ENCODE peak calls at places on chromosomes 12 and 14, in six cellular contexts. Y is BJ, V is GM20000, E is SK-N-SH, C is heart right ventricle, H is lower leg skin. W is an unnamed sample.

GRCh38 chr14:54627718-54628345 is 60.9 kb downstream of the SAMD4A start:
- DNase-seq in Y (no peak), V (peak; percentile 57), E (peak; percentile 40), C (peak; percentile 33), H (no peak), W (no peak)

GRCh38 chr12:26250801-26251200 is 55.4 kb downstream of the SSPN start:
- DNase-seq in Y (no peak), V (no peak), E (no peak), C (no peak), H (no peak), W (no peak)

GRCh38 chr12:27709932-27710591 is 570 bp upstream of the MRPS35 start:
- DNase-seq in Y (peak; percentile 10), V (peak; percentile 24), E (no peak), C (no peak), H (no peak), W (no peak)

GRCh38 chr14:50714452-50715073 is 46.5 kb upstream of the SAV1 start:
- DNase-seq in Y (no peak), V (peak; percentile 51), E (peak; percentile 29), C (no peak), H (no peak), W (no peak)

GRCh38 chr12:55935742-55936151 is 4.8 kb downstream of the DGKA start:
- DNase-seq in Y (no peak), V (no peak), E (no peak), C (peak; percentile 50), H (peak; percentile 87), W (no peak)

GRCh38 chr12:119068129-119068856 is 87.0 kb downstream of the SRRM4 start:
- DNase-seq in Y (no peak), V (no peak), E (no peak), C (peak; percentile 13), H (no peak), W (no peak)

GRCh38 chr12:124276337-124276736 is 18.6 kb upstream of the RFLNA start:
- DNase-seq in Y (no peak), V (no peak), E (no peak), C (no peak), H (no peak), W (no peak)

GRCh38 chr12:86456241-86456640 is 200.1 kb upstream of the MGAT4C start:
- DNase-seq in Y (no peak), V (no peak), E (no peak), C (no peak), H (no peak), W (no peak)

GRCh38 chr14:69991422-69991821 is 112.2 kb downstream of the SMOC1 start:
- DNase-seq in Y (no peak), V (no peak), E (no peak), C (no peak), H (no peak), W (no peak)

GRCh38 chr12:3362751-3363150 is 128.3 kb upstream of the PRMT8 start:
- DNase-seq in Y (no peak), V (no peak), E (no peak), C (no peak), H (no peak), W (no peak)

GRCh38 chr12:100987552-100988277 is 193.1 kb downstream of the ANO4 start:
- DNase-seq in Y (no peak), V (peak; percentile 61), E (peak; percentile 17), C (no peak), H (no peak), W (no peak)

GRCh38 chr12:93902736-93903562 is 225.8 kb downstream of the CRADD start:
- DNase-seq in Y (no peak), V (no peak), E (no peak), C (no peak), H (no peak), W (no peak)

GRCh38 chr12:57272337-57273151 is 21.6 kb upstream of the STAC3 start:
- DNase-seq in Y (peak; percentile 10), V (no peak), E (peak; percentile 49), C (peak; percentile 25), H (no peak), W (no peak)

GRCh38 chr14:31336646-31337045 is 83.7 kb downstream of the HEATR5A start:
- DNase-seq in Y (no peak), V (no peak), E (no peak), C (no peak), H (no peak), W (no peak)

GRCh38 chr12:118958520-118958919 is 22.8 kb upstream of the SRRM4 start:
- DNase-seq in Y (no peak), V (no peak), E (no peak), C (no peak), H (no peak), W (no peak)

GRCh38 chr12:88113871-88114270 is 28.0 kb downstream of the CEP290 start:
- DNase-seq in Y (no peak), V (no peak), E (no peak), C (no peak), H (no peak), W (no peak)

GRCh38 chr14:58133739-58134138 is 18.3 kb downstream of the ARMH4 start:
- DNase-seq in Y (peak; percentile 19), V (no peak), E (no peak), C (no peak), H (no peak), W (no peak)

GRCh38 chr12:48037267-48037915 is 33.1 kb upstream of the COL2A1 start:
- DNase-seq in Y (no peak), V (no peak), E (no peak), C (no peak), H (no peak), W (no peak)

GRCh38 chr14:61524211-61524806 is 171.0 kb upstream of the HIF1A start:
- DNase-seq in Y (no peak), V (no peak), E (no peak), C (no peak), H (no peak), W (no peak)

GRCh38 chr12:104478396-104479140 is 21.8 kb downstream of the CHST11 start:
- DNase-seq in Y (no peak), V (peak; percentile 59), E (no peak), C (no peak), H (no peak), W (peak; percentile 35)

GRCh38 chr12:95605875-95606274 is 54.6 kb upstream of the USP44 start:
- DNase-seq in Y (no peak), V (no peak), E (no peak), C (no peak), H (no peak), W (no peak)

GRCh38 chr14:105201156-105201927 is 20.2 kb upstream of the NUDT14 start:
- DNase-seq in Y (no peak), V (no peak), E (no peak), C (no peak), H (no peak), W (no peak)
- TF ChIP-seq CTCF in Y (peak; percentile 9), V (no peak), E (no peak), C (no peak), H (no peak), W (no peak)

GRCh38 chr12:122880668-122881067 is 15.3 kb downstream of the VPS37B start:
- DNase-seq in Y (no peak), V (no peak), E (peak; percentile 71), C (no peak), H (peak; percentile 75), W (peak; percentile 21)
- TF ChIP-seq CTCF in Y (peak; percentile 57), V (no peak), E (peak; percentile 57), C (peak; percentile 46), H (no peak), W (peak; percentile 25)

DNA sequence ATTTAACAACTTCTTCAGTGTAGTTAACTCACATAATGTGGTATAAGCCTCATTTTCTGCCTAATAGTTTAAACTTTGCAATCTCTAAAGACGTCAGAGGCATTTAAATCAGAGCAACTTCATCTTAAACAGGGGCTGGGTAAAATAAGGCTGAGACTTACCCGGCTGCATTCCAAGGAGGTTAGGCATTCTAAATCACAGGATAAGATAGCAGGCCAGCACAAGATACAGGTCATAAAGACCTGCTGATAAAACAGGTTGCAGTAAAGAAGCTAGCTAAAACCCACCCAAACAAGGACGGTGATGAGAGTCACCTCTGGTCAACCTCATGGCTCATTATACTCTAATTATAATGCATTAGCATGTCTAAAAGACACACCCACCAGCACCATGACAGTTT is 115.6 kb upstream of the PKP2 start:
- DNase-seq in Y (no peak), V (no peak), E (no peak), C (no peak), H (no peak), W (no peak)
- TF ChIP-seq CTCF in Y (no peak), V (no peak), E (no peak), C (no peak), H (no peak), W (no peak)

DNA sequence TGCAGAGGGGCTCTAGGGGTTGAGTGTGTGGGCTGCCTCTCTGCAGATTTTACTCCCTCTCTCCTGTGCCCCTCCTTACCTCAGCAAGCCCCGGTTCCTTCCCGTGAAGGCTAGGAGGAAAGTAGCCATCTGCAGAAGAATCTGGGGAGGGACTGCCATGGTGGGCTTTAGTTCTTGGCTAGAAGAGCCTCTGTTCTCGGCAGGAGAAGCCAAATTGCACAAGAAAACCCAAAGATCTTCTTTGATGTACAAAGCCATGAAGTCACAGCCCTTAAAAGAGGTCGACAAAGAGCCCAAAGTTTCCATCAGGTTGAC is 23.5 kb downstream of the CKAP4 start:
- DNase-seq in Y (no peak), V (no peak), E (no peak), C (no peak), H (no peak), W (no peak)
- TF ChIP-seq CTCF in Y (no peak), V (no peak), E (no peak), C (peak; percentile 4), H (no peak), W (peak; percentile 28)

GRCh38 chr12:6753772-6754356 is 923 bp upstream of the MLF2 start:
- DNase-seq in Y (no peak), V (no peak), E (no peak), C (no peak), H (no peak), W (no peak)
- TF ChIP-seq CTCF in Y (peak; percentile 95), V (no peak), E (peak; percentile 97), C (peak; percentile 97), H (no peak), W (peak; percentile 94)

DNA sequence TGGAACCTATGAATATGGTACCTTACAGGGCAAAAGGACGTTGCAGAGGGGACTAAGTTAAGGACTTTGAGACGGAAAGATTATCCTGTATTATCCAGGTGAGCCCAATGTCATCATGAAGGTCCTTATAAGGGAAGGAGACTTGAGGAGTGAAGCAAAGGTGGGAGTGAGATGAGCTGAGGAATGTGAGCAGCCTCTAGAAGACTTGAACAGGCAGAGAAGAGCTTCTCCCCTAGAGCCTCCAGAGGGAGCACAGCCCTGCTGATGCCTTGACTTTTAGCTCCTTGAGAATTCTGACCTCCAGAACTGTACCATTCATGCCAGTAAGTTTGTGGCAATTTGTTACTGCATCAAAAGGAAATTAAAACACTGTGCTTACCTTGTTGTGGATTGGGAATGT is 41.8 kb upstream of the DCD start:
- DNase-seq in Y (no peak), V (no peak), E (no peak), C (no peak), H (no peak), W (no peak)
- TF ChIP-seq CTCF in Y (peak; percentile 21), V (no peak), E (no peak), C (no peak), H (no peak), W (no peak)

GRCh38 chr14:39957290-39957689 is 525.1 kb upstream of the FBXO33 start:
- DNase-seq in Y (no peak), V (peak; percentile 7), E (no peak), C (no peak), H (no peak), W (no peak)

GRCh38 chr14:39957987-39958386 is 525.8 kb upstream of the FBXO33 start:
- DNase-seq in Y (no peak), V (no peak), E (no peak), C (no peak), H (no peak), W (no peak)

GRCh38 chr14:39956372-39956771 is 524.1 kb upstream of the FBXO33 start:
- DNase-seq in Y (no peak), V (no peak), E (no peak), C (no peak), H (no peak), W (no peak)
- TF ChIP-seq CTCF in Y (no peak), V (no peak), E (no peak), C (no peak), H (no peak), W (no peak)

W was measured in natural killer cell.